ENCODE peak calls at places on chromosomes 11 and 22, in five cellular contexts. A is IMR-90, P is H1, D is neuronal stem cell, V is mesenchymal stem cell. R is an unnamed sample.

GRCh38 chr11:91846664-91847063 is 378.0 kb upstream of the FAT3 start:
- DNase-seq in P (no peak), V (no peak), A (no peak), D (no peak), R (no peak)

GRCh38 chr11:45180888-45181594 is 34.6 kb downstream of the PRDM11 start:
- DNase-seq in V (peak), D (peak), A (peak), P (no peak), R (peak)

GRCh38 chr11:61509058-61510029 is 795 bp downstream of the LRRC10B start:
- DNase-seq in D (peak), V (peak), A (peak), P (peak), R (peak)

GRCh38 chr11:78783846-78784245 is 209.2 kb upstream of the NARS2 start:
- DNase-seq in D (no peak), A (no peak), P (no peak), V (peak), R (no peak)

GRCh38 chr11:11916981-11917399 is 75.2 kb downstream of the USP47 start:
- DNase-seq in D (no peak), P (no peak), V (no peak), A (peak), R (no peak)

GRCh38 chr11:119910056-119910455 is 181.1 kb upstream of the NECTIN1 start:
- DNase-seq in P (no peak), A (no peak), V (no peak), D (no peak), R (no peak)

GRCh38 chr11:69375316-69376154 is 81.6 kb downstream of the MYEOV start:
- DNase-seq in V (no peak), A (no peak), P (no peak), D (no peak), R (no peak)

GRCh38 chr22:24706732-24707476 is 67.6 kb downstream of the PIWIL3 start:
- DNase-seq in P (peak), A (no peak), V (no peak), D (no peak), R (no peak)

GRCh38 chr11:91798240-91798639 is 426.4 kb upstream of the FAT3 start:
- DNase-seq in P (no peak), A (no peak), D (no peak), V (no peak), R (no peak)

GRCh38 chr11:121418625-121419114 is 33.4 kb upstream of the SORL1 start:
- DNase-seq in P (no peak), V (no peak), A (no peak), D (no peak), R (no peak)

GRCh38 chr22:46487318-46487717 is 50.1 kb downstream of the CELSR1 start:
- DNase-seq in D (no peak), V (no peak), P (no peak), A (no peak), R (no peak)

GRCh38 chr22:18024276-18024939 is at the start of gene MICAL3:
- DNase-seq in P (peak), V (peak), D (peak), A (peak), R (peak)

GRCh38 chr22:36193577-36193976 is 8.0 kb downstream of the APOL4 start:
- DNase-seq in P (no peak), D (no peak), A (no peak), V (no peak), R (no peak)

GRCh38 chr22:40703731-40704130 is 24.4 kb downstream of the MCHR1 start:
- DNase-seq in P (no peak), V (no peak), A (no peak), D (no peak), R (no peak)

GRCh38 chr11:30868495-30869130 is 282.5 kb upstream of the MPPED2 start:
- DNase-seq in P (no peak), D (no peak), V (no peak), A (no peak), R (no peak)

GRCh38 chr11:61275191-61275590 is 19.9 kb downstream of the VWCE start:
- DNase-seq in P (no peak), V (no peak), D (no peak), A (no peak), R (no peak)

GRCh38 chr11:91248199-91248807 is 976.3 kb upstream of the FAT3 start:
- DNase-seq in A (peak), V (peak), D (peak), P (no peak), R (no peak)

GRCh38 chr11:121777056-121777455 is 324.3 kb upstream of the SORL1-AS1 start:
- DNase-seq in P (no peak), D (no peak), V (no peak), A (no peak), R (no peak)

GRCh38 chr11:36141595-36141994 is 147.6 kb downstream of the COMMD9 start:
- DNase-seq in A (no peak), P (no peak), D (no peak), V (no peak), R (no peak)

GRCh38 chr11:63769719-63770443 is 1.3 kb upstream of the ZFTA start:
- DNase-seq in A (no peak), P (peak), D (peak), V (peak), R (peak)

GRCh38 chr11:45737056-45737455 is 67.9 kb upstream of the SLC35C1 start:
- DNase-seq in A (no peak), P (no peak), V (no peak), D (no peak), R (no peak)

GRCh38 chr11:122723576-122723975 is 68.1 kb downstream of the UBASH3B start:
- DNase-seq in D (no peak), P (no peak), V (no peak), A (peak), R (no peak)

GRCh38 chr11:130456276-130456675 is 7.8 kb downstream of the ADAMTS15 start:
- DNase-seq in A (no peak), P (no peak), V (no peak), D (no peak), R (no peak)

GRCh38 chr11:11524436-11525038 is 97.3 kb downstream of the GALNT18 start:
- DNase-seq in P (no peak), D (no peak), V (peak), A (peak), R (no peak)

GRCh38 chr11:41613321-41613720 is 153.9 kb upstream of the LRRC4C start:
- DNase-seq in D (no peak), A (no peak), P (no peak), V (no peak), R (no peak)

GRCh38 chr11:110077866-110078325 is 15.3 kb upstream of the ZC3H12C start:
- DNase-seq in A (peak), P (no peak), D (no peak), V (peak), R (no peak)

GRCh38 chr11:113906038-113906437 is 1.4 kb downstream of the HTR3B start:
- DNase-seq in D (peak), P (no peak), A (peak), V (peak), R (peak)

GRCh38 chr11:112968988-112969714 is 7.9 kb downstream of the NCAM1 start:
- DNase-seq in V (peak), D (no peak), P (no peak), A (no peak), R (no peak)

GRCh38 chr11:62145261-62145871 is 21.6 kb downstream of the INCENP start:
- DNase-seq in A (no peak), D (no peak), P (no peak), V (no peak), R (peak)

GRCh38 chr11:14892036-14892556 is at the start of gene CYP2R1:
- DNase-seq in A (peak), P (peak), V (peak), D (peak), R (peak)
- H3K4ac ChIP-seq in A (peak), P (no peak), V (peak), D (no peak), R (no peak)

DNA sequence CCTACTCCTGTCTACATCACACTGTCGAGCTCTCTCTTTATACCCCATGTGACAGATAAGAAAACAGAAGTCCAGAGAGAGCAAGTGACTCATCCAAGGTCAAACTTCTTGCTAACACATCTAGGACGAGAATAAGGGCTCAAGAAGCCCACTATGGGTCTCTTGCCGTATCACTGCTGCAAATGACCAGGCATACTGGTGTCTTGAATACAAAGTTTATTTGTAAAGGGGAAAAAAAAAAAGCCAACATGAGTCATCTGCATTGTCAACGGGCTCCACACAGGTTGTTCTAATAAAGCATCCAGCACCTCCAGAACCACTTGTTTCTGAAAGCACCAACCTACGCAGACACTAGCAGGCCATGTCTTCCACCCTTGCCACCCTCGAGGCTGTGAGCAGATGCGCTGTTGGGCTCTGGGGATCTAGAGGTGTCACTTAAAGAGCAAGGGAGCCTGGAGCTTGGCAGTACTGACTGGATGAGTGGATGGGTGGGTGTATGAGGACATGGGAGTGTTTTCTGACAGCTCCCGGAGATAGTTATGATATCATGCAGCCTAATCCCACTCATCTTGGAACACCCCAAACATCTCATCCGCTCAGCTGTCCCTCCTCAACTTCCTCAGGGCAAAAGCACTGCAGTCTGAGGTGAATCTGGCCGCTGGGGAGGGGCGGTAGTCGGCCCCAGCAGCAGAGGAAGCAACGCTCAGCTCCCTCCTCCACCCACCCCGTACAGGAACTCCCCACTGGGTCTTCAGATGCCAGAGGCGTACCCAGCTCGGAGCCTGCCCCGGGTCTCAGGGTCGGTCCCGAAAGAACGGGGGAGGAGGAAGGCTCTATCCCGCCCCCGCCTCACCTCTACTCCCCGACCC is 1.1 kb downstream of the SMCO4 start:
- DNase-seq in V (peak), D (no peak), A (peak), P (no peak), R (peak)
- H2BK15ac ChIP-seq in V (peak), D (no peak), A (no peak), P (peak), R (no peak)

DNA sequence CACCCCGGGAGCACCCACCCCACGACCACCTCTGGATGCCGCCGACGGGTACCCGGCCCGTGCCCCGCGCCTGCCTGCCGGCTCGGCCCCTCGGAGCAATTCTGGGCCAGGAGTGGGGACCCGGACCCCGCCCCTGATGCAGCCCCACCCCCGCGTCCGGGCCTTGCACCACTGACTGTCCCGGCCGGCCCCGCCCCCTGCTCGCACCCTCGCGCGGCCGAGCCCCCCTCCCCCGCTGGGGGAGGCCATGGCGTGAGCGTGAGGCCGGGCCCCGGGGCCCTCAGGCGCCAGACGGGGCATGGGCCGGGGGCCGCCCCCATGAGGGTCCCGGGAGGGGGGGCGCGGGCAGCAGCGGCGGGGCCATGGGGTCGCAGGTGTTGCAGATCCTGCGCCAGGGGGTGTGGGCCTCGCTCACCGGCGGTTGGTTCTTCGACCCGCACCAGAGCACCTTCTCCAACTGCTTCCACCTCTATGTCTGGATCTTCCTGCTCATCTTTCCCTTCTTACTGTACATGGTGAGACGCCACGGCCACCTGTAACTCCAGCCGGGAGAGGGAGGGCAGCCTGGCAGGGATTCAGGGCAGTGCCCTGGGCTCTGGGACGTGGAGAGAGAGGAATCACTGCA is 486 bp downstream of the PCNX3 start:
- DNase-seq in P (no peak), A (no peak), D (no peak), V (no peak), R (no peak)
- H4K91ac ChIP-seq in P (no peak), A (peak), D (no peak), V (peak), R (no peak)

GRCh38 chr11:73401217-73401923 is 25.2 kb downstream of the RELT start:
- DNase-seq in V (peak), P (no peak), D (no peak), A (no peak), R (no peak)
- H3K4ac ChIP-seq in V (no peak), P (no peak), D (no peak), A (no peak), R (no peak)

DNA sequence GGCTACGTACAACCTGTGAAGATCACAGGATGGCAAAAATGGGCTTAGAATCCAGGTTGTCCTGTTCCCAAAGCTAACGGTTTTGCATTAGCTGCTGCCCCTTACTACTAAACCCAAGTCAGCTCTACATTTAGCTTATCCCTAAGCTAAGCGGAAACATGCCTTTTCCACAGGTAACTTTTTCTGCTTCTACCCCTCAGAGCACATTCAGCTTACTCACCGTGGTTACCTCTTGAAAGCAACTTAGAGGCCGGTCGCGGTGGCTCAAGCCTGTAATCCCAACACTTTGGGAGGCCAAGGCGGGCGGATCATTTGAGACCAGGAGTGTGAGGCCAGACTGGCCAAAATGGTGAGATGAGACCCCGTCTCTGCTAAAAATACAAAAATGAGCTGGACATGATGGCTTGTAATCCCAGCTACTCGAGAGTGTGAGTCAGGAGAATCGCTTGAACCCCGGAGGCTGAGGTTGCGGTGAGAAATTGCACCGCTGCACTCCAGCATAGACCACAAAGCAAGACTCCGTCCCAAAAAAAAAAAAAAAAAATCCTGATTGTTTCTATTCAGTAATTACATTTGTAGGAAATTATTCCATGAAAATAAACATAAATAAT is 790 bp upstream of the TMEM41B start:
- DNase-seq in P (no peak), V (no peak), A (peak), D (no peak), R (no peak)
- H2BK15ac ChIP-seq in P (peak), V (peak), A (peak), D (no peak), R (no peak)

GRCh38 chr11:57634311-57634710 is 15.4 kb downstream of the YPEL4 start:
- DNase-seq in V (no peak), P (no peak), A (no peak), D (no peak), R (no peak)
- H4K91ac ChIP-seq in V (no peak), P (no peak), A (no peak), D (no peak), R (no peak)

DNA sequence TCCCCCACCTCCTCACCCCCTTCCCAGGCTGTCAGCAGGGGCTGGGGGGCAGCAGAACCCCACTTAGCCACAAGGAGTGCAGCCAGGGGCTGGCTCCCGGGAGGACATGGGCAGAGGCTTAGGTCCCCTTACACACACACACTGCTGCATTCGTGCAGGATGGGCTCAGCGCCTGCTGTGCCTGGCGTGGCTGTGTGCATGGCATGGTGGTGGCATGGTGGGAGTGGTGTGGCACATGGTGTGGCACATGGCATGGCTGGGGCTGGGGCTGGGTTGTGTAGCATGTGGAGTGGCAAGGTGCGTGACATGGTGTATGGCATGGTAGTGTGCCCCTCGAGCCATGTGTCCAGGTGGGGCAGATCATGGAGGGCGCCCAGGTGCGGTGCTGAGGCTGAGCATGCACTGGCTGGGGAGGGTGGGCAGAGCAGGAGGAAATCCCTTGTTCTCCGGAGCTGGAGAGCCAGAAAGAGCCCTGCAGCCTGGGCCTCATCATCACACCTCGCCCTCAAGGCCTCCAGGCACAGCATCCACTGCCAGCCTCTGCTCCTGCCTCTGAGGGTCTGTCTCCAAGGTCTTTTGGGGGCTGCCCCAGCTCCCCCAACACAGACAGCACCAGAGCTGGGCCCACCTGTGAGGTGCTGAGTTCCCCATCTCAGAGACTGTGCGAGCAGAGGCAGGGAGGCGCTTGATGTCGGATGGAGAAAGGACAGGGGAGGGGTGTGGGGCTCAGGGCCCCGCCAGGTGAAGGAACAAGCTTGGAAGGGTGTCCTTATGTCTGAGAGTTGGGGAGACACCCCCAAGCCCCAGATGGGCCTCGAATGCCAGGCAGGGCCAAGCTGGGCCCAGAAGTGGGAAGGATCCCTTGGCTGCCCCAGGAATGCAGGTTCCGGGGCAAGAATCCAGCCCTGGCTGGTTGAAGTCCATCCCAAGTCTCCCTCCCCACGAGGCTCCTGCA is 51.4 kb downstream of the CDKN1C start:
- DNase-seq in D (no peak), V (no peak), P (no peak), A (no peak), R (no peak)
- H3K4ac ChIP-seq in D (peak), V (no peak), P (peak), A (no peak), R (no peak)

R was measured in H9.